ENCODE peak calls at places on chromosomes 7 and 10, in ten cellular contexts. L is stimulated activated naive CD8-positive, alpha-beta T cell treated with anti-CD3 and anti-CD28 coated beads, Interleukin-15, Interleukin-2, amounts not matched to agents 100 U/mL and 50 U/mL, for 24 hours; H is head of caudate nucleus; M is HepG2; Q is dermis microvascular lymphatic vessel endothelial cell; Z is COR-L47; C is T-helper 9 cell; Y is NCI-H526; A is kidney epithelial cell; K is bronchial epithelial cell. E is an unnamed sample.

GRCh38 chr7:110522061-110522750 is 568.7 kb upstream of the LRRN3 start:
- DNase-seq in Q (no peak), M (peak; percentile 4), H (no peak), Z (peak; percentile 76), C (no peak), K (no peak), Y (no peak), L (no peak), A (no peak), E (no peak)

GRCh38 chr7:116776610-116777289 is 85.6 kb upstream of the CAPZA2 start:
- DNase-seq in H (no peak), K (peak; percentile 98), Q (peak; percentile 24), Y (no peak), Z (no peak), M (no peak), A (peak; percentile 90), C (no peak), L (peak; percentile 7), E (no peak)

GRCh38 chr7:51242007-51242691 is 74.5 kb downstream of the COBL start:
- DNase-seq in M (no peak), C (no peak), H (no peak), L (no peak), Q (no peak), Z (no peak), K (peak; percentile 29), Y (no peak), A (no peak), E (no peak)

GRCh38 chr10:18140149-18140956 is at the start of gene CACNB2:
- DNase-seq in K (no peak), L (peak; percentile 10), A (no peak), M (peak; percentile 10), Y (peak; percentile 74), H (peak; percentile 49), Z (no peak), Q (no peak), C (no peak), E (peak; percentile 92)

GRCh38 chr10:67607472-67607871 is 88.5 kb downstream of the CTNNA3 start:
- DNase-seq in Z (no peak), K (peak; percentile 42), A (no peak), M (no peak), L (no peak), Q (peak; percentile 68), H (no peak), Y (no peak), C (no peak), E (no peak)

GRCh38 chr7:128032605-128033235 is 1.5 kb upstream of the LRRC4 start:
- DNase-seq in M (no peak), L (peak; percentile 31), Q (no peak), A (no peak), Z (no peak), H (no peak), K (no peak), Y (peak; percentile 61), C (no peak), E (peak; percentile 89)

GRCh38 chr7:340979-341694 is 51.2 kb downstream of the FOXL3 start:
- DNase-seq in Y (no peak), K (no peak), H (no peak), L (no peak), M (no peak), Z (no peak), C (no peak), Q (no peak), A (no peak), E (no peak)

GRCh38 chr7:149322737-149323136 is 60.7 kb downstream of the ZNF783 start:
- DNase-seq in Q (no peak), C (no peak), A (no peak), Z (no peak), L (no peak), H (no peak), M (no peak), K (no peak), Y (no peak), E (no peak)

GRCh38 chr10:126104767-126105166 is 208.4 kb downstream of the FANK1 start:
- DNase-seq in C (no peak), Y (no peak), L (no peak), Q (no peak), A (no peak), M (no peak), H (no peak), Z (no peak), K (no peak), E (no peak)

GRCh38 chr7:1800876-1801275 is 130.8 kb downstream of the ELFN1 start:
- DNase-seq in A (no peak), L (no peak), Z (no peak), H (no peak), C (no peak), K (no peak), Y (no peak), M (no peak), Q (no peak), E (no peak)

GRCh38 chr7:16223963-16224707 is 197.2 kb downstream of the CRPPA start:
- DNase-seq in H (no peak), A (no peak), C (peak; percentile 4), K (no peak), L (peak; percentile 19), Y (no peak), Z (no peak), M (no peak), Q (no peak), E (no peak)

GRCh38 chr10:90579602-90580242 is 278.1 kb downstream of the HTR7 start:
- DNase-seq in K (peak; percentile 80), H (no peak), C (no peak), Y (no peak), M (peak; percentile 21), A (no peak), Q (no peak), Z (no peak), L (no peak), E (no peak)

GRCh38 chr10:114868801-114869200 is 47.2 kb downstream of the FHIP2A start:
- DNase-seq in L (no peak), Q (no peak), K (peak; percentile 59), Y (no peak), A (no peak), Z (no peak), C (no peak), H (no peak), M (no peak), E (no peak)

GRCh38 chr7:144818516-144818915 is 17.3 kb downstream of the TPK1 start:
- DNase-seq in Z (no peak), Q (no peak), C (peak; percentile 39), M (no peak), L (peak; percentile 38), A (no peak), H (no peak), Y (no peak), K (peak; percentile 3), E (no peak)

GRCh38 chr7:29825750-29826529 is 19.6 kb downstream of the WIPF3 start:
- DNase-seq in C (no peak), Z (no peak), M (no peak), A (no peak), K (no peak), Y (peak; percentile 34), H (no peak), Q (no peak), L (no peak), E (no peak)

GRCh38 chr10:129521161-129522025 is 54.4 kb downstream of the MGMT start:
- DNase-seq in H (no peak), Y (no peak), M (no peak), Z (no peak), K (no peak), C (no peak), L (no peak), A (no peak), Q (no peak), E (no peak)

GRCh38 chr10:102312683-102313082 is 67.4 kb downstream of the GBF1 start:
- DNase-seq in L (no peak), M (no peak), C (no peak), H (no peak), A (no peak), Z (no peak), K (peak; percentile 72), Q (no peak), Y (no peak), E (no peak)

GRCh38 chr7:28726563-28726962 is 231.6 kb downstream of the TRIL start:
- DNase-seq in Y (no peak), H (no peak), L (no peak), Z (no peak), K (no peak), A (no peak), Q (no peak), C (no peak), M (no peak), E (no peak)

GRCh38 chr10:47449979-47450378 is 33.9 kb downstream of the ANXA8 start:
- DNase-seq in Z (no peak), M (no peak), Q (no peak), H (no peak), L (no peak), C (no peak), Y (no peak), A (no peak), K (no peak), E (no peak)

GRCh38 chr10:35216303-35216905 is 89.8 kb downstream of the CREM start:
- DNase-seq in Z (no peak), A (no peak), Y (no peak), M (peak; percentile 29), K (peak; percentile 33), Q (peak; percentile 47), L (peak; percentile 43), H (peak; percentile 29), C (no peak), E (no peak)

GRCh38 chr7:129053938-129054437 is 923 bp downstream of the TNPO3 start:
- DNase-seq in K (peak; percentile 27), M (no peak), Z (no peak), Q (no peak), A (no peak), H (no peak), L (no peak), C (no peak), Y (peak; percentile 65), E (no peak)

GRCh38 chr10:82814635-82815034 is 939.6 kb downstream of the NRG3 start:
- DNase-seq in Y (no peak), H (no peak), M (no peak), C (no peak), A (no peak), K (no peak), Q (no peak), Z (no peak), L (no peak), E (no peak)

GRCh38 chr7:147249956-147250355 is 1133.4 kb downstream of the CNTNAP2 start:
- DNase-seq in Z (no peak), A (no peak), Y (no peak), Q (no peak), L (no peak), K (no peak), H (no peak), M (no peak), C (no peak), E (no peak)

GRCh38 chr10:19767876-19768275 is 48.4 kb upstream of the PLXDC2 start:
- DNase-seq in K (peak; percentile 32), Z (no peak), C (no peak), A (no peak), Q (no peak), L (no peak), Y (peak; percentile 3), M (no peak), H (no peak), E (no peak)

GRCh38 chr7:74069790-74070618 is 13.6 kb upstream of the LIMK1 start:
- DNase-seq in A (no peak), K (no peak), M (no peak), C (no peak), H (no peak), L (no peak), Q (no peak), Y (no peak), Z (no peak), E (no peak)

GRCh38 chr10:49158399-49158798 is 24.6 kb upstream of the FAM170B start:
- DNase-seq in K (no peak), C (no peak), Z (no peak), Q (no peak), Y (no peak), M (no peak), H (no peak), A (no peak), L (no peak), E (no peak)

GRCh38 chr10:71618598-71618997 is 101.0 kb downstream of the C10orf105 start:
- DNase-seq in Q (no peak), C (no peak), Y (no peak), A (no peak), L (no peak), Z (no peak), K (no peak), H (no peak), M (no peak), E (no peak)